ENCODE peak calls at places on chromosomes 16 and 17, in four cellular contexts. X, P, K and T are unnamed samples.

GRCh38 chr16:46731691-46732555 is 16.2 kb downstream of the MYLK3 start:
- DNase-seq in X (no peak), P (no peak), K (peak; percentile 15), T (no peak)

GRCh38 chr17:79947351-79948031 is 88.2 kb downstream of the TBC1D16 start:
- DNase-seq in X (no peak), P (peak; percentile 56), K (peak; percentile 84), T (no peak)

GRCh38 chr16:4272114-4272954 is 489 bp downstream of the TFAP4 start:
- DNase-seq in X (peak; percentile 44), P (no peak), K (peak; percentile 37), T (no peak)

GRCh38 chr17:83181991-83182619 is 102.7 kb downstream of the METRNL start:
- DNase-seq in X (peak; percentile 7), P (no peak), K (no peak), T (no peak)

GRCh38 chr17:79826210-79826680 is 13.0 kb downstream of the CBX4 start:
- DNase-seq in X (no peak), P (no peak), K (peak; percentile 42), T (no peak)

GRCh38 chr17:8292639-8293395 is 2.4 kb downstream of the SLC25A35 start:
- DNase-seq in X (no peak), P (no peak), K (no peak), T (no peak)

GRCh38 chr17:29615048-29615385 is 7.7 kb downstream of the CORO6 start:
- DNase-seq in X (no peak), P (no peak), K (peak; percentile 29), T (peak; percentile 80)

GRCh38 chr17:8003594-8004181 is 1.3 kb downstream of the GUCY2D start:
- DNase-seq in X (peak; percentile 34), P (no peak), K (no peak), T (no peak)

GRCh38 chr16:68592466-68593337 is 52.4 kb upstream of the CDH3 start:
- DNase-seq in X (no peak), P (peak; percentile 12), K (peak; percentile 28), T (peak; percentile 8)

GRCh38 chr17:75390982-75391381 is 14.5 kb downstream of the GRB2 start:
- DNase-seq in X (no peak), P (no peak), K (peak; percentile 60), T (no peak)

GRCh38 chr17:82937411-82938371 is 97.9 kb upstream of the ZNF750 start:
- DNase-seq in X (peak; percentile 21), P (no peak), K (no peak), T (no peak)

GRCh38 chr16:4601317-4602186 is 13.1 kb downstream of the UBALD1 start:
- DNase-seq in X (no peak), P (no peak), K (no peak), T (no peak)

GRCh38 chr17:45260204-45260783 is 1.6 kb downstream of the SPATA32 start:
- DNase-seq in X (no peak), P (no peak), K (no peak), T (no peak)

GRCh38 chr16:48194828-48195566 is 39.2 kb upstream of the ABCC12 start:
- DNase-seq in X (no peak), P (peak; percentile 23), K (peak; percentile 38), T (no peak)

GRCh38 chr16:7367309-7367708 is 34.7 kb downstream of the RBFOX1 start:
- DNase-seq in X (no peak), P (no peak), K (no peak), T (no peak)

GRCh38 chr16:85988723-85989313 is 89.9 kb downstream of the IRF8 start:
- DNase-seq in X (no peak), P (no peak), K (no peak), T (peak; percentile 74)

GRCh38 chr17:82970067-82970466 is 109.3 kb upstream of the METRNL start:
- DNase-seq in X (no peak), P (no peak), K (no peak), T (no peak)

GRCh38 chr17:3012926-3013581 is 50.4 kb downstream of the OR1D5 start:
- DNase-seq in X (peak; percentile 86), P (peak; percentile 14), K (peak; percentile 67), T (peak; percentile 69)

GRCh38 chr17:76707985-76708807 is 2.6 kb downstream of the MXRA7 start:
- DNase-seq in X (peak; percentile 84), P (no peak), K (peak; percentile 31), T (no peak)

GRCh38 chr17:39921323-39921722 is 2.9 kb upstream of the GSDMB start:
- DNase-seq in X (no peak), P (no peak), K (no peak), T (peak; percentile 74)

GRCh38 chr17:46138470-46138869 is 54.8 kb downstream of the KANSL1 start:
- DNase-seq in X (no peak), P (no peak), K (no peak), T (no peak)

GRCh38 chr17:13128676-13129075 is 110.8 kb upstream of the ELAC2 start:
- DNase-seq in X (no peak), P (no peak), K (no peak), T (no peak)

GRCh38 chr16:52496051-52496876 is 50.7 kb downstream of the TOX3 start:
- DNase-seq in X (no peak), P (no peak), K (no peak), T (no peak)

GRCh38 chr17:43905400-43905984 is 1.8 kb downstream of the MPP2 start:
- DNase-seq in X (no peak), P (no peak), K (no peak), T (no peak)

GRCh38 chr16:69003500-69003899 is 102.0 kb upstream of the HAS3 start:
- DNase-seq in X (no peak), P (no peak), K (peak; percentile 13), T (no peak)

GRCh38 chr17:40419559-40420331 is 2.0 kb upstream of the TOP2A start:
- DNase-seq in X (no peak), P (no peak), K (no peak), T (no peak)

GRCh38 chr16:30066882-30067583 is 1.5 kb downstream of the ALDOA start:
- DNase-seq in X (no peak), P (no peak), K (no peak), T (no peak)

GRCh38 chr16:29868396-29868795 is 5.4 kb upstream of the CDIPT start:
- DNase-seq in X (no peak), P (no peak), K (no peak), T (no peak)

GRCh38 chr16:12260647-12261262 is 284.2 kb downstream of the SNX29 start:
- DNase-seq in X (peak; percentile 62), P (peak; percentile 68), K (peak; percentile 9), T (no peak)

GRCh38 chr17:40399185-40399584 is 18.5 kb downstream of the TOP2A start:
- DNase-seq in X (no peak), P (peak; percentile 12), K (peak; percentile 79), T (no peak)

GRCh38 chr16:50602126-50602525 is 53.9 kb downstream of the NKD1 start:
- DNase-seq in X (no peak), P (no peak), K (no peak), T (no peak)

GRCh38 chr17:65064452-65065019 is 8.0 kb upstream of the GNA13 start:
- DNase-seq in X (no peak), P (peak; percentile 29), K (peak; percentile 51), T (no peak)

GRCh38 chr16:62036101-62036806 is at the start of gene CDH8:
- DNase-seq in X (peak; percentile 76), P (peak; percentile 36), K (peak; percentile 14), T (no peak)

GRCh38 chr17:72304859-72305258 is 184.0 kb downstream of the SOX9 start:
- DNase-seq in X (no peak), P (no peak), K (no peak), T (no peak)

GRCh38 chr17:56593741-56594527 is 435 bp downstream of the NOG start:
- DNase-seq in X (peak; percentile 62), P (peak; percentile 26), K (peak; percentile 61), T (peak; percentile 55)

GRCh38 chr17:43676471-43676870 is 14.7 kb upstream of the MEOX1 start:
- DNase-seq in X (no peak), P (no peak), K (no peak), T (no peak)

GRCh38 chr16:88696441-88696840 is 9.8 kb downstream of the RNF166 start:
- DNase-seq in X (no peak), P (no peak), K (no peak), T (no peak)

GRCh38 chr16:88699180-88699579 is 7.0 kb downstream of the RNF166 start:
- DNase-seq in X (no peak), P (no peak), K (no peak), T (no peak)

GRCh38 chr16:88698694-88699045 is 7.5 kb downstream of the RNF166 start:
- DNase-seq in X (no peak), P (no peak), K (no peak), T (no peak)

GRCh38 chr16:88697116-88697830 is 8.9 kb downstream of the RNF166 start:
- DNase-seq in X (no peak), P (no peak), K (no peak), T (no peak)

DNA sequence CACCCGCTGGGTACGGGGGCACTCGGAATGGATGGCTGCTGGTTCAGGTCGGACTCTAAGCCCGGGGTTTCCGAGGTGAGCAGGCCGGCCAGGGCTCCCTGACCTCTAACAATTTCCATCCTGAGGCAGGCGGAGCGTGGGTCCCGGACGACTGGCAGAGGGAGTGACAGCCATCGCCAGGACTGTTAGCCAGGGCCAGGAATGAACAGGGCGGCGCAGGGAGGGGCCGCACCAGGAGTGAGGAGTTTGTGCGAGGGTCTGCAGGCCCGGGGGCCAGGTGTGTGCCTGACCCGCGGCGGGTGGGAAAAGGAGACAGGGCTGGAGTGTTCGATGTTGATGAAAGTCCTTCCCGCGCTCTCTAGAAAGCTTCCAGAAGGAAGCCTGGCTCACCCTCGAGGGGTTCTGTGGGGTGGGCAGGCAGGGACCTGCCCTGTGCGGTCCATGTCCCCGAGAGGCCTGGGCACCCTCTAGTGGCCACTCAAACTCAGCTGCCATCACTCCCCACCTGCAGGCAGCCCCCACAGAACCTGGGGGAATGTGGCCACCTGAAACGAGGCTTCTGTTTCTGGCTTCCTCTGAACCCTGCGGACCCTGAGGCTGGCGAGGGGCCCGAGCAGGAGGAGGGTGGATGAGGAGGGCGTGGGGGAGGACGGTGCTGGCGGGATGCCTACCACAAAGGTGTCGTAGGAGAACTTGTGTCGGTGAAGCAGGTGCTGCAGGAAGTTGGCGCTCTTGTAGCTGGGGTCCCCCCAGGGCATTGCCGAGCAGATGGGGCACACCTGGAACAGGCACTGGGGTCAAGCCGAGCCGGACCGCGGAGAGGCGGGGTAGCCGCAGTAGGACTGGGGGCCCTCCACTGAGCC is 8.1 kb downstream of the RNF166 start:
- DNase-seq in X (peak; percentile 58), P (no peak), K (no peak), T (peak; percentile 49)
- TF ChIP-seq CTCF in X (peak; percentile 14), P (peak; percentile 64), K (peak; percentile 19), T (peak; percentile 56)

GRCh38 chr16:10180771-10181163 is 1.5 kb downstream of the GRIN2A start:
- DNase-seq in X (peak; percentile 92), P (no peak), K (peak; percentile 8), T (peak; percentile 64)
- TF ChIP-seq CTCF in X (peak; percentile 69), P (peak; percentile 48), K (peak; percentile 42), T (no peak)

GRCh38 chr17:21058098-21058893 is 15.5 kb upstream of the USP22 start:
- DNase-seq in X (no peak), P (peak; percentile 67), K (peak; percentile 70), T (peak; percentile 14)
- TF ChIP-seq CTCF in X (no peak), P (peak; percentile 59), K (peak; percentile 43), T (no peak)

GRCh38 chr16:88497561-88498420 is 44.7 kb downstream of the ZFPM1 start:
- DNase-seq in X (no peak), P (peak; percentile 1), K (no peak), T (no peak)

GRCh38 chr16:88491560-88492310 is 38.7 kb downstream of the ZFPM1 start:
- DNase-seq in X (no peak), P (no peak), K (no peak), T (no peak)

GRCh38 chr16:88493879-88494278 is 40.8 kb downstream of the ZFPM1 start:
- DNase-seq in X (no peak), P (no peak), K (no peak), T (no peak)

GRCh38 chr16:88495268-88495772 is 42.2 kb downstream of the ZFPM1 start:
- DNase-seq in X (no peak), P (no peak), K (no peak), T (no peak)

GRCh38 chr16:88494335-88495154 is 41.5 kb downstream of the ZFPM1 start:
- DNase-seq in X (no peak), P (no peak), K (no peak), T (no peak)
- TF ChIP-seq CTCF in X (no peak), P (no peak), K (no peak), T (no peak)